ENCODE peak calls at places on chromosomes 12 and 14, in seven cellular contexts. V, H, Z, J, E, L and P are unnamed samples.

GRCh38 chr14:97178781-97179180 is 381.6 kb downstream of the VRK1 start:
- DNase-seq in L (no peak), J (no peak), H (no peak), Z (no peak), V (no peak), E (no peak), P (no peak)

GRCh38 chr14:77124345-77125274 is 17.0 kb downstream of the ZDHHC22 start:
- DNase-seq in L (no peak), H (peak; percentile 34), V (no peak), E (peak; percentile 84), J (peak; percentile 65), Z (no peak), P (peak; percentile 62)

GRCh38 chr12:57518920-57519757 is 1.2 kb downstream of the DDIT3 start:
- DNase-seq in H (no peak), L (no peak), E (no peak), V (peak; percentile 57), Z (no peak), J (peak; percentile 28), P (no peak)

GRCh38 chr12:113232787-113233585 is 11.7 kb downstream of the TPCN1 start:
- DNase-seq in J (peak; percentile 70), L (peak; percentile 69), E (no peak), H (peak; percentile 54), V (no peak), Z (no peak), P (peak; percentile 70)

GRCh38 chr12:63068857-63069442 is 82.1 kb downstream of the AVPR1A start:
- DNase-seq in E (peak; percentile 10), H (no peak), J (no peak), V (peak; percentile 16), Z (peak; percentile 46), L (peak; percentile 68), P (no peak)

GRCh38 chr12:45309826-45310626 is 94.1 kb downstream of the ANO6 start:
- DNase-seq in Z (no peak), H (no peak), L (no peak), V (no peak), J (no peak), E (no peak), P (no peak)

GRCh38 chr14:90675399-90675798 is 140.8 kb downstream of the TTC7B start:
- DNase-seq in L (no peak), H (no peak), Z (no peak), E (no peak), J (no peak), V (no peak), P (no peak)

GRCh38 chr12:127205781-127206535 is 1061.0 kb upstream of the TMEM132C start:
- DNase-seq in V (no peak), Z (no peak), L (no peak), J (no peak), H (no peak), E (no peak), P (no peak)

GRCh38 chr12:121803861-121804416 is at the start of gene SETD1B:
- DNase-seq in V (peak; percentile 62), L (no peak), J (peak; percentile 54), H (no peak), E (no peak), Z (no peak), P (no peak)

GRCh38 chr12:93784339-93785086 is 107.3 kb downstream of the CRADD start:
- DNase-seq in H (peak; percentile 4), V (peak; percentile 92), J (no peak), L (no peak), E (no peak), Z (no peak), P (no peak)

GRCh38 chr14:32201816-32202467 is at the start of gene RNU6-7:
- DNase-seq in V (peak; percentile 57), Z (no peak), H (peak; percentile 18), E (no peak), J (peak; percentile 56), L (peak; percentile 10), P (no peak)

GRCh38 chr14:59330455-59330854 is 134.7 kb downstream of the GPR135 start:
- DNase-seq in H (no peak), V (no peak), L (peak; percentile 54), J (no peak), Z (no peak), E (no peak), P (no peak)

GRCh38 chr12:89709157-89709993 is 737 bp upstream of the ATP2B1 start:
- DNase-seq in H (peak; percentile 98), E (peak; percentile 94), Z (peak; percentile 97), L (peak; percentile 97), V (peak; percentile 99), J (peak; percentile 99), P (peak; percentile 100)

GRCh38 chr14:21185506-21185905 is 29.6 kb upstream of the OR5AU1 start:
- DNase-seq in V (no peak), H (no peak), J (no peak), E (no peak), L (peak; percentile 31), Z (no peak), P (no peak)

GRCh38 chr14:105026033-105026785 is 5.3 kb upstream of the CDCA4 start:
- DNase-seq in E (no peak), L (no peak), Z (no peak), J (no peak), H (no peak), V (no peak), P (no peak)

GRCh38 chr14:62253931-62254330 is 491.7 kb downstream of the SNAPC1 start:
- DNase-seq in L (no peak), Z (no peak), J (no peak), H (no peak), V (no peak), E (no peak), P (no peak)

GRCh38 chr12:122087431-122088180 is 9.1 kb downstream of the MLXIP start:
- DNase-seq in L (no peak), E (no peak), H (no peak), J (peak; percentile 54), Z (no peak), V (no peak), P (no peak)

GRCh38 chr14:69682607-69683263 is 71.3 kb downstream of the SUSD6 start:
- DNase-seq in H (no peak), L (no peak), J (no peak), E (no peak), Z (no peak), V (no peak), P (no peak)

GRCh38 chr12:123621101-123621500 is 12.4 kb downstream of the EIF2B1 start:
- DNase-seq in E (no peak), Z (no peak), V (no peak), H (no peak), J (no peak), L (no peak), P (no peak)

GRCh38 chr12:21438643-21439042 is 1.2 kb downstream of the PYROXD1 start:
- DNase-seq in V (no peak), J (no peak), H (no peak), E (no peak), Z (no peak), L (no peak), P (no peak)

GRCh38 chr14:103144085-103144484 is 20.8 kb downstream of the TNFAIP2 start:
- DNase-seq in L (no peak), Z (no peak), E (no peak), J (no peak), H (no peak), V (no peak), P (no peak)

GRCh38 chr14:95679995-95680735 is 6.1 kb upstream of the TCL1B start:
- DNase-seq in Z (no peak), E (no peak), H (no peak), V (no peak), L (no peak), J (peak; percentile 25), P (no peak)

GRCh38 chr12:119406811-119407210 is 72.3 kb downstream of the CCDC60 start:
- DNase-seq in V (no peak), Z (no peak), J (no peak), L (no peak), H (no peak), E (no peak), P (no peak)